ENCODE peak calls at places on chromosomes 12 and 14, in five cellular contexts. One of them, this sample, is unnamed.

GRCh38 chr12:92218394-92219077 is 72.9 kb upstream of the BTG1 start:
- ATAC-seq in GM23338: no peak
- ATAC-seq in Panc1: no peak
- ATAC-seq in upper lobe of left lung: no peak
- ATAC-seq in HCT116: no peak
- ATAC-seq in this sample: no peak

GRCh38 chr12:119179335-119180021 is 747 bp downstream of the HSPB8 start:
- ATAC-seq in upper lobe of left lung: peak
- ATAC-seq in Panc1: peak
- ATAC-seq in GM23338: peak
- ATAC-seq in HCT116: peak
- ATAC-seq in this sample: no peak

GRCh38 chr12:128794661-128795529 is 28.9 kb downstream of the SLC15A4 start:
- ATAC-seq in Panc1: no peak
- ATAC-seq in HCT116: no peak
- ATAC-seq in GM23338: no peak
- ATAC-seq in upper lobe of left lung: no peak
- ATAC-seq in this sample: no peak

GRCh38 chr14:68544150-68544892 is 248.5 kb downstream of the ZFP36L1 start:
- ATAC-seq in GM23338: no peak
- ATAC-seq in upper lobe of left lung: no peak
- ATAC-seq in HCT116: no peak
- ATAC-seq in Panc1: no peak
- ATAC-seq in this sample: peak

GRCh38 chr14:67881225-67881624 is 61.6 kb downstream of the RAD51B start:
- ATAC-seq in HCT116: no peak
- ATAC-seq in GM23338: no peak
- ATAC-seq in upper lobe of left lung: peak
- ATAC-seq in Panc1: no peak
- ATAC-seq in this sample: no peak

GRCh38 chr12:118682656-118683055 is 298.7 kb upstream of the SRRM4 start:
- ATAC-seq in GM23338: no peak
- ATAC-seq in HCT116: no peak
- ATAC-seq in upper lobe of left lung: no peak
- ATAC-seq in Panc1: no peak
- ATAC-seq in this sample: no peak

GRCh38 chr12:810635-811415 is 58.4 kb downstream of the WNK1 start:
- ATAC-seq in upper lobe of left lung: no peak
- ATAC-seq in GM23338: no peak
- ATAC-seq in HCT116: no peak
- ATAC-seq in Panc1: no peak
- ATAC-seq in this sample: no peak

GRCh38 chr14:79802096-79802495 is 409.2 kb downstream of the DIO2 start:
- ATAC-seq in GM23338: no peak
- ATAC-seq in HCT116: no peak
- ATAC-seq in Panc1: no peak
- ATAC-seq in upper lobe of left lung: no peak
- ATAC-seq in this sample: no peak

GRCh38 chr12:105982022-105982421 is 156.7 kb downstream of the NUAK1 start:
- ATAC-seq in HCT116: no peak
- ATAC-seq in GM23338: no peak
- ATAC-seq in Panc1: no peak
- ATAC-seq in upper lobe of left lung: peak
- ATAC-seq in this sample: no peak

GRCh38 chr12:53805801-53806200 is 54.0 kb upstream of the CISTR start:
- ATAC-seq in upper lobe of left lung: no peak
- ATAC-seq in HCT116: no peak
- ATAC-seq in Panc1: no peak
- ATAC-seq in GM23338: no peak
- ATAC-seq in this sample: no peak

GRCh38 chr14:88521818-88522217 is 33.0 kb downstream of the PTPN21 start:
- ATAC-seq in GM23338: no peak
- ATAC-seq in HCT116: no peak
- ATAC-seq in upper lobe of left lung: no peak
- ATAC-seq in Panc1: no peak
- ATAC-seq in this sample: no peak

GRCh38 chr12:125110641-125111360 is 45.6 kb downstream of the AACS start:
- ATAC-seq in Panc1: no peak
- ATAC-seq in HCT116: no peak
- ATAC-seq in GM23338: no peak
- ATAC-seq in upper lobe of left lung: no peak
- ATAC-seq in this sample: no peak

GRCh38 chr14:20742132-20742531 is 3.6 kb upstream of the EDDM3A start:
- ATAC-seq in Panc1: no peak
- ATAC-seq in GM23338: no peak
- ATAC-seq in HCT116: no peak
- ATAC-seq in upper lobe of left lung: no peak
- ATAC-seq in this sample: no peak

GRCh38 chr12:90961154-90961553 is 6.2 kb upstream of the CCER1 start:
- ATAC-seq in Panc1: no peak
- ATAC-seq in HCT116: no peak
- ATAC-seq in GM23338: no peak
- ATAC-seq in upper lobe of left lung: no peak
- ATAC-seq in this sample: no peak

GRCh38 chr12:5154091-5154490 is 110.4 kb downstream of the KCNA5 start:
- ATAC-seq in upper lobe of left lung: no peak
- ATAC-seq in Panc1: no peak
- ATAC-seq in HCT116: no peak
- ATAC-seq in GM23338: peak
- ATAC-seq in this sample: no peak

GRCh38 chr12:75366629-75367028 is 24.3 kb upstream of the GLIPR1L2 start:
- ATAC-seq in upper lobe of left lung: no peak
- ATAC-seq in GM23338: peak
- ATAC-seq in Panc1: no peak
- ATAC-seq in HCT116: no peak
- ATAC-seq in this sample: no peak

GRCh38 chr12:52097045-52097666 is 17.7 kb downstream of the SMIM41 start:
- ATAC-seq in GM23338: no peak
- ATAC-seq in upper lobe of left lung: no peak
- ATAC-seq in Panc1: peak
- ATAC-seq in HCT116: no peak
- ATAC-seq in this sample: no peak

GRCh38 chr12:93191956-93192355 is 185.8 kb upstream of the NUDT4 start:
- ATAC-seq in HCT116: no peak
- ATAC-seq in Panc1: no peak
- ATAC-seq in GM23338: no peak
- ATAC-seq in upper lobe of left lung: no peak
- ATAC-seq in this sample: peak

GRCh38 chr14:31286456-31287293 is 79.1 kb upstream of the HECTD1 start:
- ATAC-seq in GM23338: peak
- ATAC-seq in HCT116: peak
- ATAC-seq in Panc1: no peak
- ATAC-seq in upper lobe of left lung: no peak
- ATAC-seq in this sample: no peak

GRCh38 chr14:97943619-97944018 is 1146.4 kb downstream of the VRK1 start:
- ATAC-seq in HCT116: no peak
- ATAC-seq in Panc1: no peak
- ATAC-seq in upper lobe of left lung: no peak
- ATAC-seq in GM23338: no peak
- ATAC-seq in this sample: no peak

GRCh38 chr14:91231446-91231845 is 13.1 kb downstream of the GPR68 start:
- ATAC-seq in Panc1: no peak
- ATAC-seq in HCT116: no peak
- ATAC-seq in GM23338: no peak
- ATAC-seq in upper lobe of left lung: no peak
- ATAC-seq in this sample: peak

GRCh38 chr12:95351745-95352144 is 122.2 kb upstream of the METAP2 start:
- ATAC-seq in upper lobe of left lung: no peak
- ATAC-seq in HCT116: no peak
- ATAC-seq in Panc1: no peak
- ATAC-seq in GM23338: peak
- ATAC-seq in this sample: no peak

GRCh38 chr12:110505332-110505731 is 3.2 kb downstream of the RAD9B start:
- ATAC-seq in HCT116: no peak
- ATAC-seq in GM23338: no peak
- ATAC-seq in upper lobe of left lung: no peak
- ATAC-seq in Panc1: no peak
- ATAC-seq in this sample: no peak

GRCh38 chr12:113850309-113851056 is 115.6 kb downstream of the RBM19 start:
- ATAC-seq in upper lobe of left lung: no peak
- ATAC-seq in HCT116: no peak
- ATAC-seq in Panc1: no peak
- ATAC-seq in GM23338: no peak
- ATAC-seq in this sample: peak

GRCh38 chr12:100473716-100474150 is at the start of gene NR1H4:
- ATAC-seq in upper lobe of left lung: no peak
- ATAC-seq in Panc1: no peak
- ATAC-seq in HCT116: no peak
- ATAC-seq in GM23338: no peak
- ATAC-seq in this sample: no peak

GRCh38 chr12:20426191-20426590 is 57.9 kb downstream of the PDE3A start:
- ATAC-seq in GM23338: no peak
- ATAC-seq in Panc1: no peak
- ATAC-seq in upper lobe of left lung: peak
- ATAC-seq in HCT116: no peak
- ATAC-seq in this sample: peak

GRCh38 chr14:100551056-100551455 is 36.2 kb downstream of the BEGAIN start:
- ATAC-seq in HCT116: no peak
- ATAC-seq in GM23338: no peak
- ATAC-seq in upper lobe of left lung: no peak
- ATAC-seq in Panc1: no peak
- ATAC-seq in this sample: no peak

GRCh38 chr12:69066420-69067373 is 133.7 kb upstream of the CPM start:
- ATAC-seq in upper lobe of left lung: peak
- ATAC-seq in HCT116: no peak
- ATAC-seq in Panc1: no peak
- ATAC-seq in GM23338: peak
- ATAC-seq in this sample: no peak

GRCh38 chr12:65640489-65640901 is 183.8 kb upstream of the HMGA2 start:
- ATAC-seq in upper lobe of left lung: no peak
- ATAC-seq in GM23338: no peak
- ATAC-seq in HCT116: no peak
- ATAC-seq in Panc1: no peak
- ATAC-seq in this sample: peak

GRCh38 chr12:3200779-3201738 is 123.9 kb downstream of the TSPAN9 start:
- ATAC-seq in HCT116: no peak
- ATAC-seq in upper lobe of left lung: no peak
- ATAC-seq in GM23338: peak
- ATAC-seq in Panc1: no peak
- ATAC-seq in this sample: no peak

GRCh38 chr12:55955344-55955743 is 10.5 kb downstream of the PMEL start:
- ATAC-seq in Panc1: peak
- ATAC-seq in GM23338: no peak
- ATAC-seq in upper lobe of left lung: no peak
- ATAC-seq in HCT116: peak
- ATAC-seq in this sample: no peak

DNA sequence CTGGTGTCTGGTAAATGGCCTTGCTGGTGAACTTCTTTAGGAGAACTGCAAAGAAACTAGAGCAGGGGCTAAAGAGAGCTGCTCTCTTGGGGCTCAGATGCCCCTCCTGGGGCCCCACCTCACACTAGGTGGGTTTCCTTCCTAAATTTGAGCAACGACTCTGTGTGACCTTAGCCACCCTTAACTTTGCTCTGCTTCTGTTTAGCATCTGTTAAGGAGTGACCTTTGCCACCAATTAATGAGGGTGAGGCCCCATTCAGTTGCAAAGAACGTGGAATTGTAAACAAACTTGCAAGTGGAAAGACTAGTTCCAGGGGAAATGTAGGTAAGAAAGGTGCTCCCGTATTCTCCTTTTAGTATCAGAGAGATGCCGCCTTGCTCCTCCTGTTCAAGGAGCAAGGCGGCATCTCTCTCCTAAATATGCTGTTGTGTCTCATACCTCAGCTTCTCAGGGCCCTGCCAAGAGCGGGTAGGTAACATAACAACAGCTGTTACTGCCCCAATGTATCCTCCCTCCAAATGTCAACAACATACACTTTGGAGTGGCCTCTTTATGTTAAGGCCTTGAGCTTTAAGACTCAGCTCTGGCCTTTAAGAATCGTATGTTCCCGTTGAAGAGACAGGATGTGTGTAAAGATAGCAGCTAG is 77.6 kb upstream of the FUT8 start:
- ATAC-seq in upper lobe of left lung: peak
- ATAC-seq in HCT116: no peak
- ATAC-seq in GM23338: peak
- ATAC-seq in Panc1: no peak
- ATAC-seq in this sample: no peak
- TF ChIP-seq POLR2AphosphoS5 in upper lobe of left lung: no peak
- TF ChIP-seq POLR2AphosphoS5 in HCT116: no peak
- TF ChIP-seq POLR2AphosphoS5 in GM23338: peak
- TF ChIP-seq POLR2AphosphoS5 in Panc1: no peak
- TF ChIP-seq POLR2AphosphoS5 in this sample: no peak

GRCh38 chr12:6761849-6762248 is 4.3 kb upstream of the PTMS start:
- ATAC-seq in HCT116: no peak
- ATAC-seq in upper lobe of left lung: no peak
- ATAC-seq in GM23338: no peak
- ATAC-seq in Panc1: no peak
- ATAC-seq in this sample: no peak

GRCh38 chr12:6765048-6765633 is 1.0 kb upstream of the PTMS start:
- ATAC-seq in Panc1: no peak
- ATAC-seq in HCT116: no peak
- ATAC-seq in GM23338: no peak
- ATAC-seq in upper lobe of left lung: no peak
- ATAC-seq in this sample: no peak

GRCh38 chr12:6763380-6763779 is 2.8 kb upstream of the PTMS start:
- ATAC-seq in Panc1: no peak
- ATAC-seq in GM23338: no peak
- ATAC-seq in upper lobe of left lung: no peak
- ATAC-seq in HCT116: no peak
- ATAC-seq in this sample: no peak

GRCh38 chr12:6765634-6766581 is at the start of gene PTMS:
- ATAC-seq in HCT116: peak
- ATAC-seq in Panc1: peak
- ATAC-seq in upper lobe of left lung: peak
- ATAC-seq in GM23338: peak
- ATAC-seq in this sample: peak

GRCh38 chr12:6764011-6764828 is 1.9 kb upstream of the PTMS start:
- ATAC-seq in Panc1: peak
- ATAC-seq in HCT116: peak
- ATAC-seq in GM23338: peak
- ATAC-seq in upper lobe of left lung: peak
- ATAC-seq in this sample: peak
- TF ChIP-seq POLR2AphosphoS5 in Panc1: no peak
- TF ChIP-seq POLR2AphosphoS5 in HCT116: no peak
- TF ChIP-seq POLR2AphosphoS5 in GM23338: peak
- TF ChIP-seq POLR2AphosphoS5 in upper lobe of left lung: peak
- TF ChIP-seq POLR2AphosphoS5 in this sample: peak

GRCh38 chr12:15789215-15790171 is at the start of gene EPS8:
- ATAC-seq in GM23338: peak
- ATAC-seq in upper lobe of left lung: peak
- ATAC-seq in Panc1: peak
- ATAC-seq in HCT116: peak
- ATAC-seq in this sample: peak
- TF ChIP-seq POLR2AphosphoS5 in GM23338: peak
- TF ChIP-seq POLR2AphosphoS5 in upper lobe of left lung: no peak
- TF ChIP-seq POLR2AphosphoS5 in Panc1: peak
- TF ChIP-seq POLR2AphosphoS5 in HCT116: peak
- TF ChIP-seq POLR2AphosphoS5 in this sample: peak

DNA sequence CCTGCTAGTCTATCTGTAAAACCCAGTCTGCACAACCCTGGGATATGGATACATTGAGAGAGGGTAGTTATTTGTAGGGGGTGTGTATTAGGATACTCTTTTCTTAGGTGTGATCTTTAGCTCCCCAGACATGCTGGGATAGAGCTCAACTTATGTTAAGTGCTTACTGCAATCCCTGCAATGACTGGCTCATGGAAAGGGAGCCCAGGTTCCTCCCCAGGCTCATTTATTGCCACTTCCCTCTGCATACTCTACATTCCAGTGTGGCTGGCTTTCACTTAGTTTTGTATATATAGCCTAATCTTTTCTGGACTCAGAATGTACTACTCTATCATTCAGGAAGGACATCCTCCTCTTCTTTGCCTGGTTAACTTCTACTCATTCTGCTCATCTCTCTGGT is 172.0 kb downstream of the SYT10 start:
- ATAC-seq in Panc1: no peak
- ATAC-seq in HCT116: no peak
- ATAC-seq in GM23338: no peak
- ATAC-seq in upper lobe of left lung: no peak
- ATAC-seq in this sample: no peak
- TF ChIP-seq POLR2AphosphoS5 in Panc1: no peak
- TF ChIP-seq POLR2AphosphoS5 in HCT116: no peak
- TF ChIP-seq POLR2AphosphoS5 in GM23338: no peak
- TF ChIP-seq POLR2AphosphoS5 in upper lobe of left lung: no peak
- TF ChIP-seq POLR2AphosphoS5 in this sample: no peak

This sample was measured in gastroesophageal sphincter.